ENCODE peak calls at places on chromosomes 12 and 14, in nine cellular contexts. One of them, this sample, is unnamed.

GRCh38 chr14:100677152-100677924 is 49.4 kb upstream of the DLK1 start:
- DNase-seq in mammary epithelial cell: no peak
- DNase-seq in mesendoderm: peak
- DNase-seq in fibroblast of lung: peak
- DNase-seq in endothelial cell of umbilical vein: no peak
- DNase-seq in mesenchymal stem cell: peak
- DNase-seq in A549: no peak
- DNase-seq in GM23248: no peak
- DNase-seq in H9: no peak
- DNase-seq in this sample: no peak

GRCh38 chr12:3216097-3216496 is 138.9 kb downstream of the TSPAN9 start:
- DNase-seq in H9: no peak
- DNase-seq in A549: no peak
- DNase-seq in endothelial cell of umbilical vein: no peak
- DNase-seq in fibroblast of lung: no peak
- DNase-seq in mammary epithelial cell: no peak
- DNase-seq in GM23248: no peak
- DNase-seq in mesendoderm: no peak
- DNase-seq in mesenchymal stem cell: no peak
- DNase-seq in this sample: no peak

GRCh38 chr14:24315807-24316596 is 4.7 kb downstream of the LTB4R start:
- DNase-seq in H9: peak
- DNase-seq in mesenchymal stem cell: no peak
- DNase-seq in GM23248: peak
- DNase-seq in mesendoderm: peak
- DNase-seq in fibroblast of lung: no peak
- DNase-seq in mammary epithelial cell: no peak
- DNase-seq in endothelial cell of umbilical vein: peak
- DNase-seq in A549: no peak
- DNase-seq in this sample: no peak

GRCh38 chr12:46468813-46469212 is 96.2 kb upstream of the SLC38A2 start:
- DNase-seq in fibroblast of lung: no peak
- DNase-seq in GM23248: no peak
- DNase-seq in H9: no peak
- DNase-seq in mesendoderm: no peak
- DNase-seq in A549: no peak
- DNase-seq in mesenchymal stem cell: no peak
- DNase-seq in mammary epithelial cell: no peak
- DNase-seq in endothelial cell of umbilical vein: no peak
- DNase-seq in this sample: no peak

GRCh38 chr14:75295061-75295461 is 16.4 kb downstream of the FOS start:
- DNase-seq in mesenchymal stem cell: peak
- DNase-seq in mesendoderm: peak
- DNase-seq in H9: peak
- DNase-seq in fibroblast of lung: peak
- DNase-seq in endothelial cell of umbilical vein: peak
- DNase-seq in GM23248: peak
- DNase-seq in A549: peak
- DNase-seq in mammary epithelial cell: peak
- DNase-seq in this sample: peak

GRCh38 chr14:36604757-36605505 is 22.5 kb upstream of the NKX2-8 start:
- DNase-seq in mesenchymal stem cell: peak
- DNase-seq in mesendoderm: peak
- DNase-seq in H9: peak
- DNase-seq in GM23248: peak
- DNase-seq in A549: peak
- DNase-seq in endothelial cell of umbilical vein: peak
- DNase-seq in mammary epithelial cell: peak
- DNase-seq in fibroblast of lung: peak
- DNase-seq in this sample: peak

GRCh38 chr12:12465522-12465921 is 97.1 kb downstream of the DUSP16 start:
- DNase-seq in fibroblast of lung: no peak
- DNase-seq in endothelial cell of umbilical vein: no peak
- DNase-seq in GM23248: no peak
- DNase-seq in mammary epithelial cell: no peak
- DNase-seq in mesendoderm: no peak
- DNase-seq in mesenchymal stem cell: no peak
- DNase-seq in H9: no peak
- DNase-seq in A549: no peak
- DNase-seq in this sample: no peak

GRCh38 chr14:33943081-33943480 is 7.8 kb downstream of the EGLN3 start:
- DNase-seq in A549: no peak
- DNase-seq in mammary epithelial cell: no peak
- DNase-seq in mesenchymal stem cell: no peak
- DNase-seq in mesendoderm: no peak
- DNase-seq in H9: no peak
- DNase-seq in endothelial cell of umbilical vein: no peak
- DNase-seq in fibroblast of lung: no peak
- DNase-seq in GM23248: no peak
- DNase-seq in this sample: no peak

GRCh38 chr14:97331526-97331925 is 534.3 kb downstream of the VRK1 start:
- DNase-seq in fibroblast of lung: no peak
- DNase-seq in endothelial cell of umbilical vein: no peak
- DNase-seq in mammary epithelial cell: no peak
- DNase-seq in mesenchymal stem cell: no peak
- DNase-seq in A549: no peak
- DNase-seq in GM23248: no peak
- DNase-seq in H9: no peak
- DNase-seq in mesendoderm: peak
- DNase-seq in this sample: no peak

GRCh38 chr14:52693532-52693931 is 1.8 kb downstream of the ERO1A start:
- DNase-seq in A549: no peak
- DNase-seq in fibroblast of lung: no peak
- DNase-seq in endothelial cell of umbilical vein: no peak
- DNase-seq in mammary epithelial cell: no peak
- DNase-seq in GM23248: no peak
- DNase-seq in mesendoderm: no peak
- DNase-seq in mesenchymal stem cell: no peak
- DNase-seq in H9: no peak
- DNase-seq in this sample: no peak

GRCh38 chr14:33880330-33880729 is 70.5 kb downstream of the EGLN3 start:
- DNase-seq in A549: no peak
- DNase-seq in mesendoderm: no peak
- DNase-seq in mammary epithelial cell: no peak
- DNase-seq in endothelial cell of umbilical vein: no peak
- DNase-seq in mesenchymal stem cell: no peak
- DNase-seq in fibroblast of lung: no peak
- DNase-seq in GM23248: no peak
- DNase-seq in H9: no peak
- DNase-seq in this sample: no peak

GRCh38 chr12:12976366-12976765 is 23.7 kb downstream of the HEBP1 start:
- DNase-seq in GM23248: peak
- DNase-seq in A549: peak
- DNase-seq in mammary epithelial cell: peak
- DNase-seq in mesendoderm: no peak
- DNase-seq in endothelial cell of umbilical vein: peak
- DNase-seq in mesenchymal stem cell: peak
- DNase-seq in H9: no peak
- DNase-seq in fibroblast of lung: peak
- DNase-seq in this sample: peak

GRCh38 chr12:44873898-44874297 is 2.2 kb downstream of the NELL2 start:
- DNase-seq in mesenchymal stem cell: peak
- DNase-seq in A549: peak
- DNase-seq in H9: no peak
- DNase-seq in GM23248: peak
- DNase-seq in endothelial cell of umbilical vein: no peak
- DNase-seq in mesendoderm: peak
- DNase-seq in mammary epithelial cell: no peak
- DNase-seq in fibroblast of lung: peak
- DNase-seq in this sample: peak

GRCh38 chr14:101965145-101965531 is 765 bp downstream of the DYNC1H1 start:
- DNase-seq in GM23248: peak
- DNase-seq in mammary epithelial cell: peak
- DNase-seq in endothelial cell of umbilical vein: peak
- DNase-seq in A549: peak
- DNase-seq in H9: peak
- DNase-seq in mesendoderm: peak
- DNase-seq in fibroblast of lung: peak
- DNase-seq in mesenchymal stem cell: peak
- DNase-seq in this sample: no peak

GRCh38 chr12:46217686-46218508 is 50.9 kb downstream of the SLC38A1 start:
- DNase-seq in mesendoderm: no peak
- DNase-seq in mesenchymal stem cell: no peak
- DNase-seq in fibroblast of lung: no peak
- DNase-seq in GM23248: no peak
- DNase-seq in A549: no peak
- DNase-seq in endothelial cell of umbilical vein: no peak
- DNase-seq in mammary epithelial cell: no peak
- DNase-seq in H9: no peak
- DNase-seq in this sample: no peak

GRCh38 chr12:93097417-93097816 is 168.3 kb upstream of the EEA1 start:
- DNase-seq in fibroblast of lung: no peak
- DNase-seq in H9: no peak
- DNase-seq in endothelial cell of umbilical vein: no peak
- DNase-seq in mammary epithelial cell: no peak
- DNase-seq in mesendoderm: no peak
- DNase-seq in GM23248: no peak
- DNase-seq in A549: no peak
- DNase-seq in mesenchymal stem cell: no peak
- DNase-seq in this sample: no peak

GRCh38 chr12:80268924-80269749 is 169.8 kb downstream of the OTOGL start:
- DNase-seq in mammary epithelial cell: peak
- DNase-seq in A549: peak
- DNase-seq in mesendoderm: no peak
- DNase-seq in GM23248: peak
- DNase-seq in H9: no peak
- DNase-seq in mesenchymal stem cell: peak
- DNase-seq in fibroblast of lung: peak
- DNase-seq in endothelial cell of umbilical vein: peak
- DNase-seq in this sample: peak

GRCh38 chr12:108724054-108724889 is 7.0 kb downstream of the CORO1C start:
- DNase-seq in mesendoderm: peak
- DNase-seq in endothelial cell of umbilical vein: peak
- DNase-seq in GM23248: peak
- DNase-seq in mesenchymal stem cell: peak
- DNase-seq in fibroblast of lung: no peak
- DNase-seq in H9: peak
- DNase-seq in A549: peak
- DNase-seq in mammary epithelial cell: peak
- DNase-seq in this sample: peak

GRCh38 chr12:76346798-76347420 is 1.3 kb downstream of the BBS10 start:
- DNase-seq in mesendoderm: peak
- DNase-seq in endothelial cell of umbilical vein: peak
- DNase-seq in H9: no peak
- DNase-seq in mesenchymal stem cell: peak
- DNase-seq in mammary epithelial cell: peak
- DNase-seq in GM23248: peak
- DNase-seq in A549: peak
- DNase-seq in fibroblast of lung: peak
- DNase-seq in this sample: peak

GRCh38 chr14:55780156-55780946 is 200.3 kb downstream of the KTN1 start:
- DNase-seq in H9: no peak
- DNase-seq in fibroblast of lung: peak
- DNase-seq in GM23248: peak
- DNase-seq in mesenchymal stem cell: peak
- DNase-seq in endothelial cell of umbilical vein: peak
- DNase-seq in A549: peak
- DNase-seq in mammary epithelial cell: peak
- DNase-seq in mesendoderm: no peak
- DNase-seq in this sample: peak

GRCh38 chr14:56666716-56667115 is 87.1 kb downstream of the TMEM260 start:
- DNase-seq in mammary epithelial cell: peak
- DNase-seq in fibroblast of lung: peak
- DNase-seq in mesenchymal stem cell: peak
- DNase-seq in endothelial cell of umbilical vein: peak
- DNase-seq in A549: no peak
- DNase-seq in mesendoderm: peak
- DNase-seq in H9: no peak
- DNase-seq in GM23248: peak
- DNase-seq in this sample: peak

GRCh38 chr14:51806624-51807023 is 53.8 kb upstream of the GNG2 start:
- DNase-seq in mesenchymal stem cell: peak
- DNase-seq in endothelial cell of umbilical vein: no peak
- DNase-seq in H9: no peak
- DNase-seq in fibroblast of lung: no peak
- DNase-seq in mesendoderm: peak
- DNase-seq in GM23248: peak
- DNase-seq in A549: no peak
- DNase-seq in mammary epithelial cell: no peak
- DNase-seq in this sample: no peak

GRCh38 chr12:5718073-5718472 is 227.0 kb downstream of the ANO2 start:
- DNase-seq in fibroblast of lung: no peak
- DNase-seq in GM23248: no peak
- DNase-seq in mesendoderm: no peak
- DNase-seq in mammary epithelial cell: no peak
- DNase-seq in H9: peak
- DNase-seq in mesenchymal stem cell: no peak
- DNase-seq in A549: no peak
- DNase-seq in endothelial cell of umbilical vein: no peak
- DNase-seq in this sample: no peak
- H3K4me2 ChIP-seq in fibroblast of lung: no peak
- H3K4me2 ChIP-seq in GM23248: no peak
- H3K4me2 ChIP-seq in mesendoderm: no peak
- H3K4me2 ChIP-seq in mammary epithelial cell: no peak
- H3K4me2 ChIP-seq in H9: no peak
- H3K4me2 ChIP-seq in mesenchymal stem cell: no peak
- H3K4me2 ChIP-seq in A549: no peak
- H3K4me2 ChIP-seq in endothelial cell of umbilical vein: no peak
- H3K4me2 ChIP-seq in this sample: no peak

DNA sequence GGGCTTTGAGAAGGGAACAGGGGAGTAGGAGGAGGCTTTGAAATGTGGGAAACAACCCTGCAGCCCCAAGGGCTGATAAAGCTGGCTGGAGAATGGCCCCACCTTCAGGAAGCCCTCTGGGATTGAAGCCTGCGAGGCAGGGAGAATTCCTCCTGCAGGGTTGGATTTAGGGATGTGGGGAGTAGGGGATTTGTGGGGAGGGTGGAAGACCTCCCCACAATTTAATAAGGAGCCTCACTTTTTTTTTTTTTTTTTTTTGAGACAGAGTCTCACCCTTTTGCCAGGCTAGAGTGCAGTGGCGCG is 88.8 kb upstream of the NCOR2 start:
- DNase-seq in fibroblast of lung: no peak
- DNase-seq in GM23248: no peak
- DNase-seq in mesendoderm: no peak
- DNase-seq in mesenchymal stem cell: no peak
- DNase-seq in A549: no peak
- DNase-seq in mammary epithelial cell: no peak
- DNase-seq in H9: no peak
- DNase-seq in endothelial cell of umbilical vein: no peak
- DNase-seq in this sample: no peak
- H3K4me2 ChIP-seq in fibroblast of lung: peak
- H3K4me2 ChIP-seq in GM23248: peak
- H3K4me2 ChIP-seq in mesendoderm: no peak
- H3K4me2 ChIP-seq in mesenchymal stem cell: no peak
- H3K4me2 ChIP-seq in A549: peak
- H3K4me2 ChIP-seq in mammary epithelial cell: no peak
- H3K4me2 ChIP-seq in H9: peak
- H3K4me2 ChIP-seq in endothelial cell of umbilical vein: no peak
- H3K4me2 ChIP-seq in this sample: peak

GRCh38 chr14:32469388-32470160 is 140.5 kb downstream of the AKAP6 start:
- DNase-seq in GM23248: peak
- DNase-seq in mesenchymal stem cell: peak
- DNase-seq in fibroblast of lung: peak
- DNase-seq in mesendoderm: peak
- DNase-seq in A549: peak
- DNase-seq in H9: no peak
- DNase-seq in endothelial cell of umbilical vein: peak
- DNase-seq in mammary epithelial cell: peak
- DNase-seq in this sample: peak
- H3K4me2 ChIP-seq in GM23248: peak
- H3K4me2 ChIP-seq in mesenchymal stem cell: no peak
- H3K4me2 ChIP-seq in fibroblast of lung: no peak
- H3K4me2 ChIP-seq in mesendoderm: no peak
- H3K4me2 ChIP-seq in A549: peak
- H3K4me2 ChIP-seq in H9: no peak
- H3K4me2 ChIP-seq in endothelial cell of umbilical vein: no peak
- H3K4me2 ChIP-seq in mammary epithelial cell: peak
- H3K4me2 ChIP-seq in this sample: no peak

GRCh38 chr12:84793558-84794367 is 118.8 kb downstream of the SLC6A15 start:
- DNase-seq in endothelial cell of umbilical vein: no peak
- DNase-seq in fibroblast of lung: peak
- DNase-seq in H9: no peak
- DNase-seq in GM23248: peak
- DNase-seq in mesendoderm: no peak
- DNase-seq in A549: no peak
- DNase-seq in mammary epithelial cell: peak
- DNase-seq in mesenchymal stem cell: peak
- DNase-seq in this sample: peak
- H3K4me2 ChIP-seq in endothelial cell of umbilical vein: no peak
- H3K4me2 ChIP-seq in fibroblast of lung: no peak
- H3K4me2 ChIP-seq in H9: no peak
- H3K4me2 ChIP-seq in GM23248: peak
- H3K4me2 ChIP-seq in mesendoderm: no peak
- H3K4me2 ChIP-seq in A549: no peak
- H3K4me2 ChIP-seq in mammary epithelial cell: peak
- H3K4me2 ChIP-seq in mesenchymal stem cell: no peak
- H3K4me2 ChIP-seq in this sample: peak